ENCODE peak calls at places on chromosomes 5 and 9, in nine cellular contexts. One of them, this sample, is unnamed.

GRCh38 chr5:73233053-73233460 is 60.1 kb downstream of the TMEM174 start:
- DNase-seq in tibial artery: no peak
- DNase-seq in endothelial cell: no peak
- DNase-seq in colonic mucosa: no peak
- DNase-seq in AG10803: no peak
- DNase-seq in cardiac fibroblast: no peak
- DNase-seq in CD8-positive, alpha-beta T cell: no peak
- DNase-seq in GM10248: no peak
- DNase-seq in esophagus squamous epithelium: no peak
- DNase-seq in this sample: no peak

GRCh38 chr5:31733365-31733764 is 94.4 kb downstream of the PDZD2 start:
- DNase-seq in tibial artery: no peak
- DNase-seq in endothelial cell: no peak
- DNase-seq in colonic mucosa: no peak
- DNase-seq in AG10803: no peak
- DNase-seq in cardiac fibroblast: no peak
- DNase-seq in CD8-positive, alpha-beta T cell: no peak
- DNase-seq in GM10248: no peak
- DNase-seq in esophagus squamous epithelium: no peak
- DNase-seq in this sample: no peak

GRCh38 chr5:122880749-122881148 is 35.3 kb downstream of the SNX24 start:
- DNase-seq in tibial artery: no peak
- DNase-seq in endothelial cell: no peak
- DNase-seq in colonic mucosa: no peak
- DNase-seq in AG10803: peak; percentile 41
- DNase-seq in cardiac fibroblast: no peak
- DNase-seq in CD8-positive, alpha-beta T cell: no peak
- DNase-seq in GM10248: no peak
- DNase-seq in esophagus squamous epithelium: no peak
- DNase-seq in this sample: no peak

GRCh38 chr5:170701321-170701720 is 82.2 kb upstream of the GABRP start:
- DNase-seq in tibial artery: no peak
- DNase-seq in endothelial cell: no peak
- DNase-seq in colonic mucosa: no peak
- DNase-seq in AG10803: no peak
- DNase-seq in cardiac fibroblast: no peak
- DNase-seq in CD8-positive, alpha-beta T cell: no peak
- DNase-seq in GM10248: no peak
- DNase-seq in esophagus squamous epithelium: no peak
- DNase-seq in this sample: no peak

GRCh38 chr9:117046666-117047327 is 359.7 kb downstream of the TRIM32 start:
- DNase-seq in tibial artery: no peak
- DNase-seq in endothelial cell: no peak
- DNase-seq in colonic mucosa: no peak
- DNase-seq in AG10803: no peak
- DNase-seq in cardiac fibroblast: peak; percentile 3
- DNase-seq in CD8-positive, alpha-beta T cell: no peak
- DNase-seq in GM10248: no peak
- DNase-seq in esophagus squamous epithelium: no peak
- DNase-seq in this sample: no peak

GRCh38 chr5:168908207-168908606 is 329.0 kb upstream of the PANK3 start:
- DNase-seq in tibial artery: no peak
- DNase-seq in endothelial cell: no peak
- DNase-seq in colonic mucosa: no peak
- DNase-seq in AG10803: peak; percentile 80
- DNase-seq in cardiac fibroblast: peak; percentile 54
- DNase-seq in CD8-positive, alpha-beta T cell: no peak
- DNase-seq in GM10248: no peak
- DNase-seq in esophagus squamous epithelium: no peak
- DNase-seq in this sample: no peak

GRCh38 chr9:90053027-90053426 is 448.2 kb downstream of the GADD45G start:
- DNase-seq in tibial artery: no peak
- DNase-seq in endothelial cell: no peak
- DNase-seq in colonic mucosa: no peak
- DNase-seq in AG10803: no peak
- DNase-seq in cardiac fibroblast: no peak
- DNase-seq in CD8-positive, alpha-beta T cell: no peak
- DNase-seq in GM10248: no peak
- DNase-seq in esophagus squamous epithelium: no peak
- DNase-seq in this sample: no peak

GRCh38 chr5:89537800-89538199 is 654.8 kb upstream of the MEF2C start:
- DNase-seq in tibial artery: no peak
- DNase-seq in endothelial cell: no peak
- DNase-seq in colonic mucosa: no peak
- DNase-seq in AG10803: no peak
- DNase-seq in cardiac fibroblast: no peak
- DNase-seq in CD8-positive, alpha-beta T cell: no peak
- DNase-seq in GM10248: no peak
- DNase-seq in esophagus squamous epithelium: no peak
- DNase-seq in this sample: no peak

GRCh38 chr5:6384856-6385255 is 6.5 kb upstream of the MED10 start:
- DNase-seq in tibial artery: no peak
- DNase-seq in endothelial cell: no peak
- DNase-seq in colonic mucosa: no peak
- DNase-seq in AG10803: no peak
- DNase-seq in cardiac fibroblast: no peak
- DNase-seq in CD8-positive, alpha-beta T cell: no peak
- DNase-seq in GM10248: no peak
- DNase-seq in esophagus squamous epithelium: no peak
- DNase-seq in this sample: no peak

GRCh38 chr9:111807197-111807596 is 12.5 kb upstream of the SHOC1 start:
- DNase-seq in tibial artery: no peak
- DNase-seq in endothelial cell: no peak
- DNase-seq in colonic mucosa: no peak
- DNase-seq in AG10803: no peak
- DNase-seq in cardiac fibroblast: peak; percentile 45
- DNase-seq in CD8-positive, alpha-beta T cell: no peak
- DNase-seq in GM10248: no peak
- DNase-seq in esophagus squamous epithelium: no peak
- DNase-seq in this sample: no peak

GRCh38 chr5:141040093-141040762 is 10.9 kb upstream of the PCDHB1 start:
- DNase-seq in tibial artery: no peak
- DNase-seq in endothelial cell: peak; percentile 70
- DNase-seq in colonic mucosa: no peak
- DNase-seq in AG10803: no peak
- DNase-seq in cardiac fibroblast: peak; percentile 45
- DNase-seq in CD8-positive, alpha-beta T cell: no peak
- DNase-seq in GM10248: no peak
- DNase-seq in esophagus squamous epithelium: no peak
- DNase-seq in this sample: no peak

GRCh38 chr5:141039061-141039460 is 12.1 kb upstream of the PCDHB1 start:
- DNase-seq in tibial artery: no peak
- DNase-seq in endothelial cell: no peak
- DNase-seq in colonic mucosa: no peak
- DNase-seq in AG10803: no peak
- DNase-seq in cardiac fibroblast: no peak
- DNase-seq in CD8-positive, alpha-beta T cell: no peak
- DNase-seq in GM10248: no peak
- DNase-seq in esophagus squamous epithelium: no peak
- DNase-seq in this sample: no peak

GRCh38 chr5:141040763-141041426 is 10.3 kb upstream of the PCDHB1 start:
- DNase-seq in tibial artery: peak; percentile 91
- DNase-seq in endothelial cell: peak; percentile 100
- DNase-seq in colonic mucosa: peak; percentile 80
- DNase-seq in AG10803: peak; percentile 47
- DNase-seq in cardiac fibroblast: peak; percentile 84
- DNase-seq in CD8-positive, alpha-beta T cell: peak; percentile 30
- DNase-seq in GM10248: peak; percentile 56
- DNase-seq in esophagus squamous epithelium: peak; percentile 11
- DNase-seq in this sample: peak; percentile 1

GRCh38 chr5:141039517-141039916 is 11.7 kb upstream of the PCDHB1 start:
- DNase-seq in tibial artery: no peak
- DNase-seq in endothelial cell: no peak
- DNase-seq in colonic mucosa: no peak
- DNase-seq in AG10803: no peak
- DNase-seq in cardiac fibroblast: no peak
- DNase-seq in CD8-positive, alpha-beta T cell: no peak
- DNase-seq in GM10248: no peak
- DNase-seq in esophagus squamous epithelium: no peak
- DNase-seq in this sample: no peak

DNA sequence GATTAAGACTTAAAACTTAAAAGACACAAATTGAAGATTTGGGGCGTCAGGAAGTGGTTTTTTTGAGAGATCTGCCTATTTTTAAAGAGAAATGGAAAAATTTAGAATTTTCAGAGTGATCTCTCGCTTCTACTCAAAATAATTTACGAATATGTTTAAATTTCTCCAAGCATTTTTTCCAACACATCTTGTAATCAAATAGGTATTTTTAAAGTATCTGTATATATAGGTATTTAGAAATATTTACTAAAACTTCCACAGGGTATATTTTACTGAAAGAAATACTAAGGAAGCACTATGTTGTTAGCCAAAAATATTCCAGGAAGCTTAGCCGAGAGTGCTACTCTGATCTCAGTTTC is 9.8 kb upstream of the PCDHB1 start:
- DNase-seq in tibial artery: no peak
- DNase-seq in endothelial cell: no peak
- DNase-seq in colonic mucosa: no peak
- DNase-seq in AG10803: no peak
- DNase-seq in cardiac fibroblast: no peak
- DNase-seq in CD8-positive, alpha-beta T cell: no peak
- DNase-seq in GM10248: no peak
- DNase-seq in esophagus squamous epithelium: no peak
- DNase-seq in this sample: no peak
- TF ChIP-seq CTCF in tibial artery: no peak
- TF ChIP-seq CTCF in endothelial cell: no peak
- TF ChIP-seq CTCF in colonic mucosa: no peak
- TF ChIP-seq CTCF in AG10803: no peak
- TF ChIP-seq CTCF in cardiac fibroblast: no peak
- TF ChIP-seq CTCF in CD8-positive, alpha-beta T cell: no peak
- TF ChIP-seq CTCF in GM10248: no peak
- TF ChIP-seq CTCF in esophagus squamous epithelium: no peak
- TF ChIP-seq CTCF in this sample: no peak

DNA sequence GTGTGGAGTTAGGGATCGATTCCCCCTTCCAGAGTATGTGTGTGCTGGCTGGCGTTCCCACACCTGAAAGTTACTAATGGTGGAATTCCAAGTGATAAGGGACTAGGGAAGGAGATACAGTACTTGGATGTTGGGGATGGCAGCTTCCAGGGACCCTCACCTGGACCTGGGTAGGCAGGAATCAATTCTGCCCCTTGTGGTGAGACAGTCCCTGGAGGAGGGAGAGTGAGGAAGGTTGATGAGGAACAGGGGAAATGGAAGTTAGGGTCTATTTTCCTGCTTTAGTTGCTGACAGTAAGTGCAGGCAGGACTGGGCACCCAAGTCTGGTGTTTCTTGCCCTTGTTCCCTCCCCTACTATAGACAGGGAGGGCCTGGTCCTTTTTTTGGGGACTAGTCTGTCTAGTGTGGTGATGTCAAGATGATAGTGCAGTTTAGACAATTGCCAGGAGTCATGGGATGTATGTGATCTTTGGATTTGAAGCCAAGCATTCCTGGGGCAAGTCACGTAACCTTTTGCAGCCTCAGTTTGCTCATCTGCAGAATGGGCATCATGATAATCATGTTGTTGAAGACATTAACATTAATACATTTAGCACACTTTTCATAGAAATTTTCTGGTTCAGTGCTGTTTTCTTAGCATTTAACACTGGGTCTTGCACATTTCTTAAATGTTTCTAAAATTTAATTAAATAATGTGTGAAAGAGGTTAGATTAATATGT is 51.7 kb downstream of the DAB2IP start:
- DNase-seq in tibial artery: no peak
- DNase-seq in endothelial cell: no peak
- DNase-seq in colonic mucosa: no peak
- DNase-seq in AG10803: no peak
- DNase-seq in cardiac fibroblast: no peak
- DNase-seq in CD8-positive, alpha-beta T cell: no peak
- DNase-seq in GM10248: no peak
- DNase-seq in esophagus squamous epithelium: no peak
- DNase-seq in this sample: no peak
- TF ChIP-seq CTCF in tibial artery: no peak
- TF ChIP-seq CTCF in endothelial cell: no peak
- TF ChIP-seq CTCF in colonic mucosa: no peak
- TF ChIP-seq CTCF in AG10803: peak; percentile 7
- TF ChIP-seq CTCF in cardiac fibroblast: peak; percentile 20
- TF ChIP-seq CTCF in CD8-positive, alpha-beta T cell: no peak
- TF ChIP-seq CTCF in GM10248: no peak
- TF ChIP-seq CTCF in esophagus squamous epithelium: no peak
- TF ChIP-seq CTCF in this sample: peak; percentile 20

GRCh38 chr5:167524941-167525485 is 766.4 kb upstream of the WWC1 start:
- DNase-seq in tibial artery: no peak
- DNase-seq in endothelial cell: no peak
- DNase-seq in colonic mucosa: no peak
- DNase-seq in AG10803: no peak
- DNase-seq in cardiac fibroblast: no peak
- DNase-seq in CD8-positive, alpha-beta T cell: no peak
- DNase-seq in GM10248: no peak
- DNase-seq in esophagus squamous epithelium: no peak
- DNase-seq in this sample: no peak

GRCh38 chr5:167534131-167534530 is 757.3 kb upstream of the WWC1 start:
- DNase-seq in tibial artery: no peak
- DNase-seq in endothelial cell: no peak
- DNase-seq in colonic mucosa: no peak
- DNase-seq in AG10803: no peak
- DNase-seq in cardiac fibroblast: no peak
- DNase-seq in CD8-positive, alpha-beta T cell: no peak
- DNase-seq in GM10248: no peak
- DNase-seq in esophagus squamous epithelium: no peak
- DNase-seq in this sample: no peak

GRCh38 chr5:167530548-167530947 is 760.9 kb upstream of the WWC1 start:
- DNase-seq in tibial artery: no peak
- DNase-seq in endothelial cell: no peak
- DNase-seq in colonic mucosa: no peak
- DNase-seq in AG10803: no peak
- DNase-seq in cardiac fibroblast: no peak
- DNase-seq in CD8-positive, alpha-beta T cell: no peak
- DNase-seq in GM10248: no peak
- DNase-seq in esophagus squamous epithelium: no peak
- DNase-seq in this sample: no peak

GRCh38 chr5:167528651-167529050 is 762.8 kb upstream of the WWC1 start:
- DNase-seq in tibial artery: no peak
- DNase-seq in endothelial cell: no peak
- DNase-seq in colonic mucosa: no peak
- DNase-seq in AG10803: no peak
- DNase-seq in cardiac fibroblast: no peak
- DNase-seq in CD8-positive, alpha-beta T cell: no peak
- DNase-seq in GM10248: no peak
- DNase-seq in esophagus squamous epithelium: no peak
- DNase-seq in this sample: no peak
- TF ChIP-seq CTCF in tibial artery: no peak
- TF ChIP-seq CTCF in endothelial cell: peak; percentile 41
- TF ChIP-seq CTCF in colonic mucosa: no peak
- TF ChIP-seq CTCF in AG10803: no peak
- TF ChIP-seq CTCF in cardiac fibroblast: no peak
- TF ChIP-seq CTCF in CD8-positive, alpha-beta T cell: no peak
- TF ChIP-seq CTCF in GM10248: no peak
- TF ChIP-seq CTCF in esophagus squamous epithelium: no peak
- TF ChIP-seq CTCF in this sample: no peak

DNA sequence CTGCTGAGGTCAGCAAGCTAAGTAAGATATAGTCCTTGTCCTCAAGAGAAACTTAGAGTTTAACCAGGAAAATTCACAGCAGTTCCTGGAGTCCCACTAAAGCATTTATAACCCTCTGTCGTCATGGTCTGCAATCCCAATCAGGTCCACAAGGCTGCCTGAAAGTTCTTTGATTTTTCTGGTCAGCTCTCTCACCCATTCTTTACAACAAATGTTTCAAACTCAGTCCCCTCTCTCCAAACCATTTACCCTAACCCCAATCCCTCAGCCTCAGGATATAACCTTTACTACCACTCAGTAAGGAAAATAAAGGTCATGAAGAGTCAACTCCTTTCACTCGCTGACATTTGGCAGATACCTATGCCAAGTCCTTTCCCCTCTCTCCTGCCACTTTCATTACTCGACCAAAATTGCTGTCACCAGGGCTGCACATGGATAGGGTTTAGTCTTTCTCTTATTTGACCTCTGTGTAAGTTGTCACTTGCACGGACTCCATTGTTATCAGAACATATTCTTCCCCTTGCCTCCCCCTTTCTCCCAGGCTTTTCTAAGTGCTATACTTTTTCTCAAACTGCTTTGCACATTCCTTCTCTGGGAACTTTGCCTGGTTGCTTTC is 936.6 kb downstream of the NR2F1-AS1 start:
- DNase-seq in tibial artery: no peak
- DNase-seq in endothelial cell: no peak
- DNase-seq in colonic mucosa: no peak
- DNase-seq in AG10803: no peak
- DNase-seq in cardiac fibroblast: no peak
- DNase-seq in CD8-positive, alpha-beta T cell: no peak
- DNase-seq in GM10248: no peak
- DNase-seq in esophagus squamous epithelium: no peak
- DNase-seq in this sample: no peak
- TF ChIP-seq CTCF in tibial artery: no peak
- TF ChIP-seq CTCF in endothelial cell: peak; percentile 24
- TF ChIP-seq CTCF in colonic mucosa: no peak
- TF ChIP-seq CTCF in AG10803: no peak
- TF ChIP-seq CTCF in cardiac fibroblast: peak; percentile 7
- TF ChIP-seq CTCF in CD8-positive, alpha-beta T cell: no peak
- TF ChIP-seq CTCF in GM10248: no peak
- TF ChIP-seq CTCF in esophagus squamous epithelium: no peak
- TF ChIP-seq CTCF in this sample: no peak